ENCODE peak calls at places on chromosomes 2 and 18, in five cellular contexts. One of them, this sample, is unnamed.
A peak's percentile ranks its signal among the peaks of the same experiment; 100 is the strongest.

GRCh38 chr2:217445726-217446125 is 557.1 kb downstream of the TNS1 start:
- DNase-seq in IMR-90: no peak
- DNase-seq in K562: no peak
- DNase-seq in SK-N-SH: no peak
- DNase-seq in GM12878: no peak
- DNase-seq in this sample: no peak

GRCh38 chr2:165778653-165779451 is 15.2 kb downstream of the GALNT3 start:
- DNase-seq in IMR-90: no peak
- DNase-seq in K562: peak; percentile 12
- DNase-seq in SK-N-SH: no peak
- DNase-seq in GM12878: no peak
- DNase-seq in this sample: no peak

GRCh38 chr2:26970928-26971627 is 641 bp downstream of the MAPRE3 start:
- DNase-seq in IMR-90: peak; percentile 18
- DNase-seq in K562: peak; percentile 34
- DNase-seq in SK-N-SH: peak; percentile 74
- DNase-seq in GM12878: no peak
- DNase-seq in this sample: peak; percentile 46

GRCh38 chr18:39558658-39559057 is 1993.1 kb upstream of the CELF4 start:
- DNase-seq in IMR-90: peak; percentile 4
- DNase-seq in K562: no peak
- DNase-seq in SK-N-SH: no peak
- DNase-seq in GM12878: no peak
- DNase-seq in this sample: no peak

GRCh38 chr2:66683068-66683467 is 248.1 kb downstream of the MEIS1 start:
- DNase-seq in IMR-90: no peak
- DNase-seq in K562: no peak
- DNase-seq in SK-N-SH: no peak
- DNase-seq in GM12878: no peak
- DNase-seq in this sample: no peak

GRCh38 chr2:191333911-191334357 is 88.7 kb downstream of the MYO1B start:
- DNase-seq in IMR-90: peak; percentile 92
- DNase-seq in K562: no peak
- DNase-seq in SK-N-SH: no peak
- DNase-seq in GM12878: no peak
- DNase-seq in this sample: no peak

GRCh38 chr2:15271941-15272340 is 289.2 kb downstream of the NBAS start:
- DNase-seq in IMR-90: peak; percentile 16
- DNase-seq in K562: no peak
- DNase-seq in SK-N-SH: no peak
- DNase-seq in GM12878: no peak
- DNase-seq in this sample: no peak

GRCh38 chr2:42752299-42752698 is 11.6 kb downstream of the OXER1 start:
- DNase-seq in IMR-90: no peak
- DNase-seq in K562: no peak
- DNase-seq in SK-N-SH: no peak
- DNase-seq in GM12878: peak; percentile 71
- DNase-seq in this sample: no peak

GRCh38 chr2:230793573-230794359 is 71.0 kb upstream of the ITM2C start:
- DNase-seq in IMR-90: peak; percentile 100
- DNase-seq in K562: no peak
- DNase-seq in SK-N-SH: no peak
- DNase-seq in GM12878: no peak
- DNase-seq in this sample: peak; percentile 69

GRCh38 chr18:59323931-59324622 is 5.6 kb upstream of the CPLX4 start:
- DNase-seq in IMR-90: peak; percentile 27
- DNase-seq in K562: no peak
- DNase-seq in SK-N-SH: no peak
- DNase-seq in GM12878: no peak
- DNase-seq in this sample: no peak

GRCh38 chr18:43622024-43622423 is 344.7 kb upstream of the SYT4 start:
- DNase-seq in IMR-90: no peak
- DNase-seq in K562: no peak
- DNase-seq in SK-N-SH: no peak
- DNase-seq in GM12878: no peak
- DNase-seq in this sample: no peak

GRCh38 chr2:60424233-60424632 is 129.2 kb downstream of the BCL11A start:
- DNase-seq in IMR-90: no peak
- DNase-seq in K562: no peak
- DNase-seq in SK-N-SH: no peak
- DNase-seq in GM12878: no peak
- DNase-seq in this sample: no peak

GRCh38 chr2:23745726-23746105 is 181.2 kb downstream of the ATAD2B start:
- DNase-seq in IMR-90: peak; percentile 49
- DNase-seq in K562: no peak
- DNase-seq in SK-N-SH: peak; percentile 65
- DNase-seq in GM12878: no peak
- DNase-seq in this sample: peak; percentile 9

GRCh38 chr2:45130758-45131157 is 121.5 kb upstream of the SIX2 start:
- DNase-seq in IMR-90: no peak
- DNase-seq in K562: no peak
- DNase-seq in SK-N-SH: no peak
- DNase-seq in GM12878: no peak
- DNase-seq in this sample: no peak

GRCh38 chr2:14702258-14702657 is 69.7 kb downstream of the LRATD1 start:
- DNase-seq in IMR-90: peak; percentile 10
- DNase-seq in K562: no peak
- DNase-seq in SK-N-SH: no peak
- DNase-seq in GM12878: no peak
- DNase-seq in this sample: no peak

GRCh38 chr2:72028996-72029395 is 118.7 kb downstream of the CYP26B1 start:
- DNase-seq in IMR-90: no peak
- DNase-seq in K562: no peak
- DNase-seq in SK-N-SH: no peak
- DNase-seq in GM12878: no peak
- DNase-seq in this sample: no peak

GRCh38 chr18:3648695-3649094 is 198.7 kb downstream of the TGIF1 start:
- DNase-seq in IMR-90: no peak
- DNase-seq in K562: no peak
- DNase-seq in SK-N-SH: no peak
- DNase-seq in GM12878: no peak
- DNase-seq in this sample: no peak

GRCh38 chr2:220789961-220790360 is 782.1 kb downstream of the EPHA4 start:
- DNase-seq in IMR-90: peak; percentile 83
- DNase-seq in K562: no peak
- DNase-seq in SK-N-SH: no peak
- DNase-seq in GM12878: no peak
- DNase-seq in this sample: no peak

GRCh38 chr2:28319118-28320008 is 73.3 kb upstream of the FOSL2 start:
- DNase-seq in IMR-90: no peak
- DNase-seq in K562: no peak
- DNase-seq in SK-N-SH: no peak
- DNase-seq in GM12878: no peak
- DNase-seq in this sample: no peak

GRCh38 chr2:70190086-70190412 is 770 bp downstream of the C2orf42 start:
- DNase-seq in IMR-90: peak; percentile 33
- DNase-seq in K562: peak; percentile 25
- DNase-seq in SK-N-SH: peak; percentile 40
- DNase-seq in GM12878: no peak
- DNase-seq in this sample: no peak

GRCh38 chr2:121030523-121030922 is 254.5 kb downstream of the TFCP2L1 start:
- DNase-seq in IMR-90: no peak
- DNase-seq in K562: no peak
- DNase-seq in SK-N-SH: no peak
- DNase-seq in GM12878: no peak
- DNase-seq in this sample: no peak

GRCh38 chr2:40230717-40231300 is 221.1 kb downstream of the SLC8A1 start:
- DNase-seq in IMR-90: no peak
- DNase-seq in K562: no peak
- DNase-seq in SK-N-SH: no peak
- DNase-seq in GM12878: no peak
- DNase-seq in this sample: no peak

GRCh38 chr2:71281950-71282349 is 49.6 kb upstream of the ZNF638 start:
- DNase-seq in IMR-90: no peak
- DNase-seq in K562: no peak
- DNase-seq in SK-N-SH: no peak
- DNase-seq in GM12878: no peak
- DNase-seq in this sample: no peak

GRCh38 chr18:22674300-22674699 is 256.6 kb upstream of the CTAGE1 start:
- DNase-seq in IMR-90: peak; percentile 94
- DNase-seq in K562: no peak
- DNase-seq in SK-N-SH: no peak
- DNase-seq in GM12878: no peak
- DNase-seq in this sample: peak; percentile 36

GRCh38 chr2:36675579-36675978 is 20.9 kb upstream of the VIT start:
- DNase-seq in IMR-90: no peak
- DNase-seq in K562: no peak
- DNase-seq in SK-N-SH: no peak
- DNase-seq in GM12878: no peak
- DNase-seq in this sample: no peak

GRCh38 chr2:190553254-190553653 is 18.7 kb upstream of the NEMP2 start:
- DNase-seq in IMR-90: no peak
- DNase-seq in K562: no peak
- DNase-seq in SK-N-SH: no peak
- DNase-seq in GM12878: no peak
- DNase-seq in this sample: no peak

GRCh38 chr2:88831792-88832248 is 140.3 kb downstream of the RPIA start:
- DNase-seq in IMR-90: peak; percentile 16
- DNase-seq in K562: peak; percentile 62
- DNase-seq in SK-N-SH: peak; percentile 54
- DNase-seq in GM12878: no peak
- DNase-seq in this sample: peak; percentile 9

GRCh38 chr18:70431203-70431624 is 142.4 kb downstream of the SOCS6 start:
- DNase-seq in IMR-90: peak; percentile 85
- DNase-seq in K562: no peak
- DNase-seq in SK-N-SH: no peak
- DNase-seq in GM12878: no peak
- DNase-seq in this sample: peak; percentile 98

GRCh38 chr2:8893474-8893873 is 56.1 kb upstream of the KIDINS220 start:
- DNase-seq in IMR-90: no peak
- DNase-seq in K562: no peak
- DNase-seq in SK-N-SH: no peak
- DNase-seq in GM12878: no peak
- DNase-seq in this sample: no peak

GRCh38 chr2:35204881-35205280 is 1150.7 kb upstream of the CRIM1 start:
- DNase-seq in IMR-90: no peak
- DNase-seq in K562: no peak
- DNase-seq in SK-N-SH: no peak
- DNase-seq in GM12878: no peak
- DNase-seq in this sample: no peak

GRCh38 chr2:43041661-43042360 is 184.6 kb downstream of the ZFP36L2 start:
- DNase-seq in IMR-90: peak; percentile 97
- DNase-seq in K562: peak; percentile 89
- DNase-seq in SK-N-SH: peak; percentile 82
- DNase-seq in GM12878: no peak
- DNase-seq in this sample: peak; percentile 80

GRCh38 chr2:142112648-142113278 is 18.1 kb downstream of the LRP1B start:
- DNase-seq in IMR-90: peak; percentile 48
- DNase-seq in K562: no peak
- DNase-seq in SK-N-SH: no peak
- DNase-seq in GM12878: no peak
- DNase-seq in this sample: no peak

GRCh38 chr2:207219716-207220414 is 54.1 kb upstream of the KLF7 start:
- DNase-seq in IMR-90: peak; percentile 88
- DNase-seq in K562: no peak
- DNase-seq in SK-N-SH: no peak
- DNase-seq in GM12878: no peak
- DNase-seq in this sample: no peak

GRCh38 chr18:3717626-3718025 is 267.7 kb downstream of the TGIF1 start:
- DNase-seq in IMR-90: no peak
- DNase-seq in K562: no peak
- DNase-seq in SK-N-SH: no peak
- DNase-seq in GM12878: no peak
- DNase-seq in this sample: no peak

GRCh38 chr18:28109781-28110460 is 67.0 kb downstream of the CDH2 start:
- DNase-seq in IMR-90: no peak
- DNase-seq in K562: no peak
- DNase-seq in SK-N-SH: no peak
- DNase-seq in GM12878: no peak
- DNase-seq in this sample: no peak

GRCh38 chr2:127305985-127306585 is 12.1 kb upstream of the ERCC3 start:
- DNase-seq in IMR-90: no peak
- DNase-seq in K562: no peak
- DNase-seq in SK-N-SH: no peak
- DNase-seq in GM12878: no peak
- DNase-seq in this sample: no peak

GRCh38 chr2:100427627-100428258 is 10.3 kb upstream of the CHST10 start:
- DNase-seq in IMR-90: peak; percentile 38
- DNase-seq in K562: peak; percentile 45
- DNase-seq in SK-N-SH: peak; percentile 61
- DNase-seq in GM12878: no peak
- DNase-seq in this sample: no peak
- TF ChIP-seq RCOR1 in IMR-90: no peak
- TF ChIP-seq RCOR1 in K562: no peak
- TF ChIP-seq RCOR1 in SK-N-SH: no peak
- TF ChIP-seq RCOR1 in GM12878: no peak
- TF ChIP-seq RCOR1 in this sample: no peak

GRCh38 chr2:183951636-183952035 is 646.7 kb upstream of the ZNF804A start:
- DNase-seq in IMR-90: no peak
- DNase-seq in K562: no peak
- DNase-seq in SK-N-SH: no peak
- DNase-seq in GM12878: no peak
- DNase-seq in this sample: peak; percentile 41
- TF ChIP-seq RCOR1 in IMR-90: no peak
- TF ChIP-seq RCOR1 in K562: no peak
- TF ChIP-seq RCOR1 in SK-N-SH: no peak
- TF ChIP-seq RCOR1 in GM12878: no peak
- TF ChIP-seq RCOR1 in this sample: no peak

GRCh38 chr2:229133155-229133772 is 137.8 kb downstream of the PID1 start:
- DNase-seq in IMR-90: peak; percentile 12
- DNase-seq in K562: no peak
- DNase-seq in SK-N-SH: peak; percentile 35
- DNase-seq in GM12878: no peak
- DNase-seq in this sample: peak; percentile 3
- TF ChIP-seq RCOR1 in IMR-90: no peak
- TF ChIP-seq RCOR1 in K562: no peak
- TF ChIP-seq RCOR1 in SK-N-SH: no peak
- TF ChIP-seq RCOR1 in GM12878: no peak
- TF ChIP-seq RCOR1 in this sample: no peak

GRCh38 chr2:240836781-240837467 is 16.9 kb upstream of the KIF1A start:
- DNase-seq in IMR-90: peak; percentile 66
- DNase-seq in K562: no peak
- DNase-seq in SK-N-SH: no peak
- DNase-seq in GM12878: no peak
- DNase-seq in this sample: no peak
- TF ChIP-seq RCOR1 in IMR-90: no peak
- TF ChIP-seq RCOR1 in K562: no peak
- TF ChIP-seq RCOR1 in SK-N-SH: no peak
- TF ChIP-seq RCOR1 in GM12878: no peak
- TF ChIP-seq RCOR1 in this sample: no peak

GRCh38 chr18:77098033-77098432 is 34.5 kb downstream of the MBP start:
- DNase-seq in IMR-90: peak; percentile 84
- DNase-seq in K562: no peak
- DNase-seq in SK-N-SH: no peak
- DNase-seq in GM12878: no peak
- DNase-seq in this sample: no peak

GRCh38 chr18:77095356-77096030 is 37.1 kb downstream of the MBP start:
- DNase-seq in IMR-90: no peak
- DNase-seq in K562: no peak
- DNase-seq in SK-N-SH: no peak
- DNase-seq in GM12878: no peak
- DNase-seq in this sample: no peak

GRCh38 chr18:77096031-77096371 is 36.6 kb downstream of the MBP start:
- DNase-seq in IMR-90: no peak
- DNase-seq in K562: no peak
- DNase-seq in SK-N-SH: no peak
- DNase-seq in GM12878: no peak
- DNase-seq in this sample: no peak

GRCh38 chr18:77098554-77099174 is 33.9 kb downstream of the MBP start:
- DNase-seq in IMR-90: no peak
- DNase-seq in K562: no peak
- DNase-seq in SK-N-SH: no peak
- DNase-seq in GM12878: no peak
- DNase-seq in this sample: no peak

GRCh38 chr18:77096936-77097886 is 35.4 kb downstream of the MBP start:
- DNase-seq in IMR-90: no peak
- DNase-seq in K562: no peak
- DNase-seq in SK-N-SH: no peak
- DNase-seq in GM12878: no peak
- DNase-seq in this sample: no peak
- TF ChIP-seq RCOR1 in IMR-90: no peak
- TF ChIP-seq RCOR1 in K562: no peak
- TF ChIP-seq RCOR1 in SK-N-SH: no peak
- TF ChIP-seq RCOR1 in GM12878: no peak
- TF ChIP-seq RCOR1 in this sample: no peak